ENCODE peak calls at places on chromosomes 1 and 21, in seven cellular contexts. Q is memory B cell; X is NCI-H1694 treated with DMSO at 0.1 percent for 48 hours; V is NCI-H2171; S is activated gamma-delta T cell treated with anti-CD3 and anti-CD28 coated beads, Interleukin-2, amount 50 U/mL, for 16 hours; I is DMS79; O is iris pigment epithelial cell. T is an unnamed sample.

GRCh38 chr1:78318011-78318410 is 172.8 kb upstream of the PTGFR start:
- DNase-seq in Q (no peak), X (no peak), V (no peak), S (no peak), I (no peak), O (no peak), T (no peak)

GRCh38 chr1:22118291-22118992 is 24.5 kb downstream of the WNT4 start:
- DNase-seq in Q (no peak), X (no peak), V (no peak), S (no peak), I (no peak), O (no peak), T (no peak)

GRCh38 chr1:10170362-10170665 is 40.1 kb upstream of the KIF1B start:
- DNase-seq in Q (no peak), X (no peak), V (no peak), S (no peak), I (no peak), O (peak), T (no peak)

GRCh38 chr1:63524166-63524565 is 841 bp downstream of the EFCAB7 start:
- DNase-seq in Q (no peak), X (no peak), V (no peak), S (no peak), I (no peak), O (no peak), T (no peak)

GRCh38 chr1:206590025-206590834 is 22.0 kb downstream of the EIF2D start:
- DNase-seq in Q (no peak), X (no peak), V (no peak), S (peak), I (no peak), O (peak), T (no peak)

GRCh38 chr1:241637604-241638003 is 2.6 kb downstream of the CHML start:
- DNase-seq in Q (no peak), X (no peak), V (no peak), S (no peak), I (no peak), O (peak), T (no peak)

GRCh38 chr1:66599899-66600737 is 66.2 kb downstream of the SGIP1 start:
- DNase-seq in Q (no peak), X (no peak), V (no peak), S (no peak), I (no peak), O (no peak), T (no peak)

GRCh38 chr1:17636612-17637011 is 97.1 kb downstream of the ARHGEF10L start:
- DNase-seq in Q (no peak), X (no peak), V (no peak), S (no peak), I (no peak), O (no peak), T (no peak)

GRCh38 chr21:15264084-15264483 is 199.3 kb upstream of the NRIP1 start:
- DNase-seq in Q (no peak), X (no peak), V (no peak), S (no peak), I (no peak), O (no peak), T (no peak)

GRCh38 chr1:181104790-181105133 is 16.3 kb downstream of the IER5 start:
- DNase-seq in Q (peak), X (no peak), V (no peak), S (peak), I (peak), O (peak), T (no peak)

GRCh38 chr1:98256700-98257099 is 335.9 kb upstream of the DPYD start:
- DNase-seq in Q (no peak), X (no peak), V (no peak), S (no peak), I (no peak), O (peak), T (no peak)

GRCh38 chr1:226309398-226310122 is 596 bp upstream of the LIN9 start:
- DNase-seq in Q (no peak), X (peak), V (no peak), S (no peak), I (peak), O (peak), T (no peak)

GRCh38 chr1:91314643-91315042 is 90.0 kb downstream of the HFM1 start:
- DNase-seq in Q (no peak), X (no peak), V (no peak), S (no peak), I (no peak), O (no peak), T (no peak)

GRCh38 chr1:6599141-6599975 is 3.3 kb downstream of the KLHL21 start:
- DNase-seq in Q (no peak), X (no peak), V (no peak), S (peak), I (no peak), O (no peak), T (peak)

GRCh38 chr1:42122408-42122807 is 30.8 kb upstream of the GUCA2B start:
- DNase-seq in Q (no peak), X (no peak), V (no peak), S (no peak), I (no peak), O (no peak), T (no peak)

GRCh38 chr1:206839857-206840256 is 25.6 kb upstream of the IL20 start:
- DNase-seq in Q (no peak), X (no peak), V (no peak), S (no peak), I (no peak), O (peak), T (no peak)

GRCh38 chr1:226888816-226889215 is 18.4 kb downstream of the PSEN2 start:
- DNase-seq in Q (no peak), X (no peak), V (no peak), S (no peak), I (no peak), O (no peak), T (no peak)

GRCh38 chr1:248618878-248619277 is 16.0 kb downstream of the OR2T11 start:
- DNase-seq in Q (peak), X (peak), V (peak), S (peak), I (no peak), O (peak), T (no peak)

GRCh38 chr1:182614796-182615451 is 10.7 kb upstream of the RGS16 start:
- DNase-seq in Q (peak), X (peak), V (no peak), S (peak), I (peak), O (peak), T (peak)

GRCh38 chr1:79899914-79900313 is 893.4 kb upstream of the ADGRL4 start:
- DNase-seq in Q (no peak), X (no peak), V (no peak), S (no peak), I (no peak), O (peak), T (no peak)

GRCh38 chr1:75791022-75791421 is 5.0 kb downstream of the RABGGTB start:
- DNase-seq in Q (no peak), X (no peak), V (no peak), S (no peak), I (no peak), O (peak), T (no peak)

GRCh38 chr1:226066415-226067077 is 4.0 kb downstream of the H3-3A start:
- DNase-seq in Q (no peak), X (no peak), V (no peak), S (no peak), I (no peak), O (peak), T (no peak)

T was measured in KG1.